ENCODE peak calls at places on chromosomes 12 and 14, in nine cellular contexts. N, S, D, C, R, Z, M, L and I are unnamed samples.

GRCh38 chr14:69879175-69880047 is at the start of gene SMOC1:
- DNase-seq in S (peak; percentile 52), M (no peak), L (peak; percentile 81), R (peak; percentile 14), Z (peak; percentile 91), D (peak; percentile 57), N (peak; percentile 26), C (no peak), I (peak; percentile 48)

GRCh38 chr14:41423503-41423902 is 183.2 kb upstream of the LRFN5 start:
- DNase-seq in Z (no peak), R (peak; percentile 18), N (no peak), S (no peak), L (no peak), M (no peak), C (no peak), D (no peak), I (no peak)

GRCh38 chr14:94388027-94388895 is at the start of gene SERPINA1:
- DNase-seq in D (no peak), M (peak; percentile 27), Z (no peak), N (no peak), R (no peak), L (no peak), C (no peak), S (no peak), I (no peak)

GRCh38 chr12:71335668-71336257 is 103.8 kb upstream of the LGR5 start:
- DNase-seq in N (no peak), D (no peak), C (no peak), S (no peak), R (no peak), M (no peak), L (no peak), Z (no peak), I (peak; percentile 14)

GRCh38 chr12:41983394-41983793 is 161.3 kb downstream of the GXYLT1 start:
- DNase-seq in Z (no peak), M (no peak), D (no peak), N (no peak), C (no peak), R (no peak), S (no peak), L (no peak), I (no peak)

GRCh38 chr12:107092669-107093546 is 441 bp downstream of the CRY1 start:
- DNase-seq in C (peak; percentile 20), Z (peak; percentile 60), L (peak; percentile 24), R (peak; percentile 41), S (peak; percentile 22), N (no peak), M (no peak), D (peak; percentile 66), I (no peak)

GRCh38 chr12:5434647-5434968 is 2.7 kb downstream of the NTF3 start:
- DNase-seq in R (no peak), M (no peak), Z (no peak), L (no peak), N (no peak), S (no peak), D (no peak), C (no peak), I (no peak)

GRCh38 chr14:77804592-77804991 is 4.7 kb downstream of the ADCK1 start:
- DNase-seq in D (peak; percentile 40), N (no peak), L (no peak), S (no peak), Z (no peak), R (peak; percentile 10), C (no peak), M (no peak), I (peak; percentile 13)

GRCh38 chr12:131911851-131912525 is 17.1 kb upstream of the PUS1 start:
- DNase-seq in L (no peak), N (no peak), Z (no peak), D (no peak), M (no peak), S (no peak), C (no peak), R (no peak), I (no peak)

GRCh38 chr12:10169094-10169493 is 2.8 kb downstream of the OLR1 start:
- DNase-seq in L (no peak), D (no peak), S (no peak), R (no peak), C (peak; percentile 85), Z (no peak), N (no peak), M (no peak), I (no peak)

GRCh38 chr12:12172106-12172511 is 94.7 kb downstream of the LRP6 start:
- DNase-seq in L (no peak), Z (no peak), S (peak; percentile 43), N (no peak), M (peak; percentile 64), D (no peak), R (peak; percentile 60), C (peak; percentile 80), I (peak; percentile 52)

GRCh38 chr14:105419305-105420091 is at the start of gene MTA1:
- DNase-seq in C (peak; percentile 30), M (no peak), D (peak; percentile 73), Z (peak; percentile 60), S (no peak), L (peak; percentile 31), R (no peak), N (no peak), I (peak; percentile 73)

GRCh38 chr14:102262894-102263462 is 42.0 kb downstream of the MOK start:
- DNase-seq in S (no peak), N (no peak), R (peak; percentile 57), D (no peak), L (peak; percentile 35), C (no peak), Z (no peak), M (peak; percentile 48), I (peak; percentile 52)

DNA sequence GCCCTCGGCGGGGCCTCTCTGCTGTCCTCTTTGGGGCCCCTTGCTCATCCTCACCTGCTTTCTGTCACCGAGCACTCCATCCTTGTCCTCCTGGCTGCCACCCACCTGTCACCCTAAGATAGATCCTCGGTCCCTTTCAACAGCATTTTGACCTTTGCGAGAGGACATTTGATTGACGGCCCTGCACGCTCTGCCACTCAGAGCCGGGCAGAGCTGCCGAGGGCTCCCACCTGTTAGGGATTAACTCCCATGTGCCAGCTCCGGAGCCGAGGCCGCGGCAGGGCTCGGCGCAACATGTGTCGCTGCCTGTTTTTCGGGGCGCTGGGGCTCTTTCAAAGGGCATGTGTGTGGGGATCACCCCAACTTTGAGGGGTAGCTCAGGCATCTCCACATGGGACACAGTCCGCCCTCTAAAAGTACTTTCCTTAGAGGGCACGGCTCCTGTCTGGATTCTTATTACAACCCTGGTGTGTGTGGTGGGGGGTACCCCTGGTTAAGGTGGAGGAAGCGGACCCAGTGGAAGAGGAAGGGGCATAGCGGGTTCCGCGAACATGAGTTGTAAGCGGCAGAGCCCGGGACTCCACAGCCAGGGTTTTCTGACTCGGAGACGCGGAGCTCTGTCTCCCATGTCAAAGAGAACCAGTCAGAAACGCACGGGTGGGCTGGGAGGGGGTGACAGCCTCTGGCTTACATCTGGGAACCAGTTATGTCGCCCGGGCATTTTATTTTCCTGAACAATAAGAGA is 800 bp upstream of the MEG3 start:
- DNase-seq in M (no peak), R (no peak), D (no peak), C (no peak), L (no peak), Z (peak; percentile 22), S (no peak), N (no peak), I (no peak)
- H3K4me3 ChIP-seq in M (peak overlapping the region; percentile 73), R (peak overlapping the region; percentile 82), D (no peak overlapping the region), C (peak overlapping the region; percentile 82), L (no peak overlapping the region), Z (no peak overlapping the region), S (peak overlapping the region; percentile 83), N (peak overlapping the region; percentile 35), I (peak overlapping the region; percentile 69)

GRCh38 chr14:61750708-61751474 is 11.3 kb upstream of the SNAPC1 start:
- DNase-seq in S (peak; percentile 24), D (peak; percentile 94), R (peak; percentile 67), N (peak; percentile 76), Z (peak; percentile 83), M (peak; percentile 49), C (peak; percentile 85), L (peak; percentile 57), I (peak; percentile 84)

GRCh38 chr14:61749264-61749663 is 13.0 kb upstream of the SNAPC1 start:
- DNase-seq in M (no peak), N (no peak), D (no peak), R (no peak), S (no peak), Z (no peak), L (no peak), C (peak; percentile 49), I (no peak)

GRCh38 chr14:61749867-61750266 is 12.4 kb upstream of the SNAPC1 start:
- DNase-seq in R (no peak), L (no peak), D (no peak), S (no peak), N (no peak), M (no peak), Z (no peak), C (no peak), I (no peak)

GRCh38 chr14:61744239-61744638 is 18.0 kb upstream of the SNAPC1 start:
- DNase-seq in S (no peak), R (no peak), M (no peak), N (no peak), L (no peak), D (no peak), C (no peak), Z (no peak), I (no peak)

GRCh38 chr14:61747342-61747741 is 14.9 kb upstream of the SNAPC1 start:
- DNase-seq in C (no peak), L (no peak), M (no peak), Z (no peak), N (no peak), D (no peak), S (no peak), R (no peak), I (no peak)
- H3K4me3 ChIP-seq in C (no peak overlapping the region), L (no peak overlapping the region), M (no peak overlapping the region), Z (no peak overlapping the region), N (no peak overlapping the region), D (no peak overlapping the region), S (no peak overlapping the region), R (no peak overlapping the region), I (no peak overlapping the region)

GRCh38 chr12:57527184-57527583 is 4.6 kb downstream of the MBD6 start:
- DNase-seq in C (no peak), L (no peak), Z (no peak), D (no peak), S (no peak), N (no peak), R (no peak), M (no peak), I (no peak)
- H3K4me3 ChIP-seq in C (no peak overlapping the region), L (no peak overlapping the region), Z (no peak overlapping the region), D (no peak overlapping the region), S (no peak overlapping the region), N (no peak overlapping the region), R (no peak overlapping the region), M (no peak overlapping the region), I (no peak overlapping the region)

DNA sequence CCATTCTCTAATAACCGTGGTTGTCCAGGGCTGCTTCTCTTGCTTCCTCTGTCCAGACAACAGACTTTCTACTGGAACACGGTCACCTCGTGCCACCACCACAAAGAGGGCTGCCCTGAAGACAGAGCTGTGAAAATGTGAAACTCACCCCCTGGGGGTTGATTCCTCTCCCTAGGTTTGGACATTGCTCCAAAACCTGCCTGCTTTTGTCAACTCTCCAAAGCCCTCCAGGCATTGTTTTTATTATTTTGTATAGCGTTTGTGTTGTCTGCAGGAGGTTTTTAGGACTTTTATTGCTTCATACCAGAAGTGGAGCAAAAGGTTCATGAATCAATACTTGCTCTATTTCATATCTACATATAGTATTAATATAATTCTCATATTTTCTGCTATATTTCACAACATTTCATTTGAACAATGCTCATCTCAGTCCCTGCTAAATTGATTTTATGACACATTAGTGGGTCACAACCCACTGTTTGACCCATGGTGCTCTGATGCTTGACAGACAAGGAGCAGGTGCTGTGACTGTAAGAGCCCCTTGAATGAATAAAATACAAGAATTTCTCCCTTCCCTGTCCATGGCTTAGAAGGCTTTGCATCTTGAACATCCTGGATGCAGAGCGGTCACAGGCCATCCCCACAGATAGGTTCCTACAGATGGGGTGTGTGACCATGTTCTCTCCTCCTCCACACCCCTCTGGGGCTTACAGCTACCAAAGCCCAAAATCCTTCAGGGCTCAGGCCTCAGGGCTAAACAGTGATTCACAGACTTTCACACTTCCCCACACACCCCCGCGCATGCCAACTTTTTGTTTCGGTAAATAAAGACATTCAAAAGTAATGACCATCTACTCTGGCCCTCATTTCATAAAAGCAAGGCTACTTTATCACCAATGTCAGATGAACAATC is 20.6 kb upstream of the EML1 start:
- DNase-seq in Z (no peak), M (no peak), C (no peak), R (no peak), S (no peak), D (no peak), N (peak; percentile 19), L (no peak), I (no peak)
- H3K4me3 ChIP-seq in Z (no peak overlapping the region), M (no peak overlapping the region), C (no peak overlapping the region), R (no peak overlapping the region), S (no peak overlapping the region), D (no peak overlapping the region), N (no peak overlapping the region), L (no peak overlapping the region), I (no peak overlapping the region)